ENCODE peak calls at places on chromosomes 12 and 14, in six cellular contexts. R, B, G, U, F and D are unnamed samples.

GRCh38 chr12:88996389-88996788 is 355.9 kb downstream of the DUSP6 start:
- DNase-seq in G (no peak), F (peak; percentile 37), B (no peak), R (no peak), U (no peak), D (no peak)

GRCh38 chr14:93894992-93895391 is 32.2 kb upstream of the FAM181A start:
- DNase-seq in U (no peak), G (no peak), R (no peak), B (no peak), F (no peak), D (no peak)

GRCh38 chr14:61101803-61102548 is 120.9 kb downstream of the SLC38A6 start:
- DNase-seq in U (no peak), G (no peak), F (peak; percentile 89), R (no peak), B (no peak), D (no peak)

GRCh38 chr14:38302034-38302433 is 46.1 kb upstream of the CLEC14A start:
- DNase-seq in U (no peak), G (no peak), B (no peak), R (no peak), F (no peak), D (no peak)

GRCh38 chr12:71576546-71576945 is 87.1 kb downstream of the ZFC3H1 start:
- DNase-seq in R (no peak), F (no peak), G (no peak), U (no peak), B (no peak), D (no peak)

GRCh38 chr12:17588968-17589367 is 501.0 kb downstream of the RERGL start:
- DNase-seq in F (peak; percentile 1), U (no peak), B (peak; percentile 22), R (no peak), G (peak; percentile 3), D (no peak)

GRCh38 chr12:78241472-78241871 is 410.8 kb downstream of the NAV3 start:
- DNase-seq in U (no peak), F (no peak), R (no peak), G (no peak), B (no peak), D (no peak)

GRCh38 chr12:96015672-96016071 is 19.5 kb upstream of the HAL start:
- DNase-seq in F (peak; percentile 47), R (peak; percentile 52), B (no peak), U (no peak), G (peak; percentile 20), D (no peak)

GRCh38 chr14:105046891-105047282 is 18.3 kb downstream of the GPR132 start:
- DNase-seq in U (no peak), R (no peak), G (no peak), B (no peak), F (no peak), D (no peak)

GRCh38 chr12:95815635-95816212 is 25.2 kb upstream of the NTN4 start:
- DNase-seq in U (no peak), R (no peak), F (peak; percentile 70), G (no peak), B (no peak), D (no peak)

GRCh38 chr12:51218607-51219161 is 822 bp upstream of the POU6F1 start:
- DNase-seq in B (no peak), R (peak; percentile 0), G (peak; percentile 82), F (no peak), U (no peak), D (no peak)
- TF ChIP-seq CTCF in B (no peak), R (no peak), G (peak; percentile 35), F (no peak), U (no peak), D (no peak)

DNA sequence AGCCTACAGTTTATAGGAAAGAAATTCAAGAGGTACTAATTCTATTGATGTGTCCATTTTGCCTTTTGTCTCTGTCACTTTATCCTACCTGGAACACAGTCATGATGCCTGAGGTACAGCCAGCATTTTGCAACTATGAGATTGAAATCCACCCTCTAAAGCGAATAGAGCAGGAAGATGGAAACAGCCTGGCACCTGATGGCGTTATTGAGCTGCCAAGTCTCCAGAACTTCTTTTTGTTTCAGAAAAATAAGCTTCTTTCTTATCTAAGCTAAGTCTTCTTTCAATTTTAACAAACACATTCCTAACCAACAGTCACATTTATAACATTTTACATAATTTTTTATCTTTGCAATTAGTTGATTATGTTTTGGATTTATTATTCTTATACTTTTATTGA is 182.1 kb downstream of the PAWR start:
- DNase-seq in R (no peak), F (no peak), G (no peak), U (no peak), B (no peak), D (no peak)
- TF ChIP-seq CTCF in R (no peak), F (no peak), G (no peak), U (no peak), B (no peak), D (no peak)

DNA sequence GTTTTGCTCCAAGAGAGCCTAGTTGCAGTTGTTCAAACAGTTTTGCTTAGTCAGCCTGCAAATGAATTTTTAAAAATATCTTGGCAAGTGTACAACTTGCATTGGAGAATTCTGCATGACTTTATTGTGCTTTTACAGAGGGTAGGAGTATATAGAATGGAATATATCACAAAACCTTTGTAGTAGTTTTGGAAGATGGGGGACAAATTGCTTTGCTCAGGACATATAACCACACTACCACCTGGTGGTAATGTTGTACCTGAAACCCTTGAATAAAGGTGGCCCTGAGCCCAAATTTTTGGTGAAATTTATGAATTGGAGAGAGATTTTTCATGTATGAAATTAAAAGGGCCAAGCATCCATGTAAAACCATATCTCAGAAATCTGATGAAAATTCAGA is 645.2 kb downstream of the MED13L start:
- DNase-seq in G (no peak), U (no peak), B (no peak), F (peak; percentile 40), R (no peak), D (no peak)
- TF ChIP-seq CTCF in G (peak; percentile 28), U (no peak), B (no peak), F (peak; percentile 20), R (peak; percentile 15), D (peak; percentile 28)

GRCh38 chr12:1886396-1887008 is 31.9 kb downstream of the CACNA2D4 start:
- DNase-seq in G (no peak), R (no peak), B (no peak), F (no peak), U (no peak), D (no peak)
- TF ChIP-seq CTCF in G (no peak), R (no peak), B (no peak), F (no peak), U (no peak), D (no peak)